ENCODE peak calls at places on chromosome 18, in five cellular contexts. One of them, this sample, is unnamed.
A peak's percentile ranks its signal among the peaks of the same experiment; 100 is the strongest.

GRCh38 chr18:43396266-43396665 is 119.0 kb upstream of the SYT4 start:
- DNase-seq in astrocyte: no peak
- DNase-seq in DND-41: no peak
- DNase-seq in fibroblast of lung: peak; percentile 9
- DNase-seq in A549: peak; percentile 5
- DNase-seq in this sample: peak; percentile 13

GRCh38 chr18:74342416-74343043 is 26.9 kb downstream of the C18orf63 start:
- DNase-seq in astrocyte: peak; percentile 39
- DNase-seq in DND-41: peak; percentile 13
- DNase-seq in fibroblast of lung: peak; percentile 51
- DNase-seq in A549: peak; percentile 69
- DNase-seq in this sample: peak; percentile 29

GRCh38 chr18:72502671-72503431 is 41.3 kb downstream of the CBLN2 start:
- DNase-seq in astrocyte: no peak
- DNase-seq in DND-41: no peak
- DNase-seq in fibroblast of lung: no peak
- DNase-seq in A549: no peak
- DNase-seq in this sample: no peak

GRCh38 chr18:13797157-13797611 is 26.8 kb upstream of the MC5R start:
- DNase-seq in astrocyte: peak; percentile 59
- DNase-seq in DND-41: no peak
- DNase-seq in fibroblast of lung: peak; percentile 70
- DNase-seq in A549: no peak
- DNase-seq in this sample: no peak

GRCh38 chr18:21803495-21803894 is 62.9 kb downstream of the MIB1 start:
- DNase-seq in astrocyte: peak; percentile 3
- DNase-seq in DND-41: no peak
- DNase-seq in fibroblast of lung: peak; percentile 8
- DNase-seq in A549: no peak
- DNase-seq in this sample: no peak

GRCh38 chr18:9095297-9096012 is 7.0 kb upstream of the NDUFV2 start:
- DNase-seq in astrocyte: peak; percentile 31
- DNase-seq in DND-41: peak; percentile 38
- DNase-seq in fibroblast of lung: peak; percentile 43
- DNase-seq in A549: peak; percentile 13
- DNase-seq in this sample: no peak

GRCh38 chr18:75090336-75090735 is 118.6 kb downstream of the PTGR3 start:
- DNase-seq in astrocyte: no peak
- DNase-seq in DND-41: no peak
- DNase-seq in fibroblast of lung: no peak
- DNase-seq in A549: no peak
- DNase-seq in this sample: no peak

GRCh38 chr18:28114472-28114871 is 62.5 kb downstream of the CDH2 start:
- DNase-seq in astrocyte: peak; percentile 86
- DNase-seq in DND-41: no peak
- DNase-seq in fibroblast of lung: peak; percentile 91
- DNase-seq in A549: peak; percentile 43
- DNase-seq in this sample: no peak

GRCh38 chr18:38459086-38459485 is 893.5 kb upstream of the CELF4 start:
- DNase-seq in astrocyte: no peak
- DNase-seq in DND-41: no peak
- DNase-seq in fibroblast of lung: no peak
- DNase-seq in A549: no peak
- DNase-seq in this sample: no peak

GRCh38 chr18:8705280-8705940 is at the start of gene MTCL1:
- DNase-seq in astrocyte: peak; percentile 19
- DNase-seq in DND-41: no peak
- DNase-seq in fibroblast of lung: peak; percentile 56
- DNase-seq in A549: peak; percentile 58
- DNase-seq in this sample: peak; percentile 39

GRCh38 chr18:9353596-9353995 is 19.0 kb downstream of the TWSG1 start:
- DNase-seq in astrocyte: no peak
- DNase-seq in DND-41: no peak
- DNase-seq in fibroblast of lung: no peak
- DNase-seq in A549: no peak
- DNase-seq in this sample: no peak

GRCh38 chr18:60196818-60197217 is 175.8 kb downstream of the MC4R start:
- DNase-seq in astrocyte: no peak
- DNase-seq in DND-41: no peak
- DNase-seq in fibroblast of lung: no peak
- DNase-seq in A549: no peak
- DNase-seq in this sample: no peak

GRCh38 chr18:23684515-23685197 is 4.6 kb upstream of the LAMA3 start:
- DNase-seq in astrocyte: peak; percentile 31
- DNase-seq in DND-41: no peak
- DNase-seq in fibroblast of lung: peak; percentile 42
- DNase-seq in A549: peak; percentile 87
- DNase-seq in this sample: no peak

GRCh38 chr18:8260319-8260718 is 348.9 kb upstream of the RAB12 start:
- DNase-seq in astrocyte: peak; percentile 18
- DNase-seq in DND-41: no peak
- DNase-seq in fibroblast of lung: peak; percentile 39
- DNase-seq in A549: no peak
- DNase-seq in this sample: no peak

GRCh38 chr18:23648930-23649622 is 13.6 kb downstream of the ANKRD29 start:
- DNase-seq in astrocyte: no peak
- DNase-seq in DND-41: no peak
- DNase-seq in fibroblast of lung: no peak
- DNase-seq in A549: no peak
- DNase-seq in this sample: no peak

GRCh38 chr18:63869851-63870250 is 17.7 kb upstream of the SERPINB2 start:
- DNase-seq in astrocyte: no peak
- DNase-seq in DND-41: no peak
- DNase-seq in fibroblast of lung: no peak
- DNase-seq in A549: no peak
- DNase-seq in this sample: no peak

GRCh38 chr18:34933880-34934689 is 107.1 kb upstream of the MAPRE2 start:
- DNase-seq in astrocyte: no peak
- DNase-seq in DND-41: no peak
- DNase-seq in fibroblast of lung: peak; percentile 26
- DNase-seq in A549: no peak
- DNase-seq in this sample: no peak

GRCh38 chr18:79321625-79322024 is 74.1 kb upstream of the NFATC1 start:
- DNase-seq in astrocyte: no peak
- DNase-seq in DND-41: no peak
- DNase-seq in fibroblast of lung: no peak
- DNase-seq in A549: no peak
- DNase-seq in this sample: no peak

GRCh38 chr18:64017870-64018269 is 48.0 kb downstream of the SERPINB8 start:
- DNase-seq in astrocyte: peak; percentile 8
- DNase-seq in DND-41: no peak
- DNase-seq in fibroblast of lung: no peak
- DNase-seq in A549: peak; percentile 20
- DNase-seq in this sample: no peak

GRCh38 chr18:56696966-56697365 is 45.8 kb downstream of the WDR7 start:
- DNase-seq in astrocyte: peak; percentile 20
- DNase-seq in DND-41: no peak
- DNase-seq in fibroblast of lung: peak; percentile 15
- DNase-seq in A549: peak; percentile 39
- DNase-seq in this sample: no peak

GRCh38 chr18:36372902-36373301 is 75.4 kb downstream of the FHOD3 start:
- DNase-seq in astrocyte: peak; percentile 99
- DNase-seq in DND-41: no peak
- DNase-seq in fibroblast of lung: peak; percentile 99
- DNase-seq in A549: no peak
- DNase-seq in this sample: no peak
- TF ChIP-seq CTCF in astrocyte: peak; percentile 12
- TF ChIP-seq CTCF in DND-41: no peak
- TF ChIP-seq CTCF in fibroblast of lung: no peak
- TF ChIP-seq CTCF in A549: no peak
- TF ChIP-seq CTCF in this sample: no peak

GRCh38 chr18:59057493-59057795 is 82.2 kb upstream of the SEC11C start:
- DNase-seq in astrocyte: no peak
- DNase-seq in DND-41: no peak
- DNase-seq in fibroblast of lung: no peak
- DNase-seq in A549: no peak
- DNase-seq in this sample: no peak
- TF ChIP-seq CTCF in astrocyte: no peak
- TF ChIP-seq CTCF in DND-41: no peak
- TF ChIP-seq CTCF in fibroblast of lung: no peak
- TF ChIP-seq CTCF in A549: no peak
- TF ChIP-seq CTCF in this sample: no peak

GRCh38 chr18:67140495-67140894 is 376.0 kb downstream of the DSEL start:
- DNase-seq in astrocyte: no peak
- DNase-seq in DND-41: no peak
- DNase-seq in fibroblast of lung: no peak
- DNase-seq in A549: no peak
- DNase-seq in this sample: no peak

GRCh38 chr18:67135981-67136380 is 380.5 kb downstream of the DSEL start:
- DNase-seq in astrocyte: no peak
- DNase-seq in DND-41: no peak
- DNase-seq in fibroblast of lung: no peak
- DNase-seq in A549: no peak
- DNase-seq in this sample: no peak

GRCh38 chr18:67144342-67144741 is 372.2 kb downstream of the DSEL start:
- DNase-seq in astrocyte: no peak
- DNase-seq in DND-41: no peak
- DNase-seq in fibroblast of lung: no peak
- DNase-seq in A549: no peak
- DNase-seq in this sample: no peak

GRCh38 chr18:67142604-67143003 is 373.9 kb downstream of the DSEL start:
- DNase-seq in astrocyte: no peak
- DNase-seq in DND-41: no peak
- DNase-seq in fibroblast of lung: no peak
- DNase-seq in A549: no peak
- DNase-seq in this sample: no peak

GRCh38 chr18:67139899-67140298 is 376.6 kb downstream of the DSEL start:
- DNase-seq in astrocyte: no peak
- DNase-seq in DND-41: no peak
- DNase-seq in fibroblast of lung: no peak
- DNase-seq in A549: no peak
- DNase-seq in this sample: no peak
- TF ChIP-seq CTCF in astrocyte: no peak
- TF ChIP-seq CTCF in DND-41: no peak
- TF ChIP-seq CTCF in fibroblast of lung: no peak
- TF ChIP-seq CTCF in A549: no peak
- TF ChIP-seq CTCF in this sample: no peak

GRCh38 chr18:62131305-62131909 is 55.4 kb downstream of the PIGN start:
- DNase-seq in astrocyte: peak; percentile 28
- DNase-seq in DND-41: peak; percentile 64
- DNase-seq in fibroblast of lung: peak; percentile 45
- DNase-seq in A549: peak; percentile 50
- DNase-seq in this sample: peak; percentile 67
- TF ChIP-seq CTCF in astrocyte: peak; percentile 97
- TF ChIP-seq CTCF in DND-41: peak; percentile 94
- TF ChIP-seq CTCF in fibroblast of lung: peak; percentile 94
- TF ChIP-seq CTCF in A549: peak; percentile 82
- TF ChIP-seq CTCF in this sample: peak; percentile 90

DNA sequence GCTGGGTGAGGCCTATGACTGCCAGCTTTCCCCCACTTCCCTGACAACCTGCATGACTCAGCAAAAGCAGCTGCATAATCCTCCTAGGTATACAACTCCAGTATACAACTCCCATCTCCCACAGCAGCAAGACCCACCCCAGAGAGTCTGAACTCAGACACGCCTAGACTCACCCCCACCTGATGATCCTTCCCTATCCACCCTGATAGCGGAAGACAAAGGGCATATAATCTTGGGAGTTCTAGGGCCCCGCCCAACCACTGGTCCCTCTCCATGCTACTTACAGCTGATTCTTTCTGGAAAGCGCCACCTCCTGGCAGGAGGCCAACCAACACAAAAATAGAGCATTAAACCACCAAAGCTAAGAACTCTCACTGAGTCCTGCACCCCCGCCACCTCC is 296.5 kb downstream of the DCC start:
- DNase-seq in astrocyte: no peak
- DNase-seq in DND-41: no peak
- DNase-seq in fibroblast of lung: no peak
- DNase-seq in A549: peak; percentile 5
- DNase-seq in this sample: no peak
- TF ChIP-seq CTCF in astrocyte: no peak
- TF ChIP-seq CTCF in DND-41: no peak
- TF ChIP-seq CTCF in fibroblast of lung: no peak
- TF ChIP-seq CTCF in A549: no peak
- TF ChIP-seq CTCF in this sample: no peak

GRCh38 chr18:3052411-3052758 is 39.4 kb upstream of the LPIN2 start:
- DNase-seq in astrocyte: no peak
- DNase-seq in DND-41: no peak
- DNase-seq in fibroblast of lung: no peak
- DNase-seq in A549: no peak
- DNase-seq in this sample: no peak
- TF ChIP-seq CTCF in astrocyte: no peak
- TF ChIP-seq CTCF in DND-41: no peak
- TF ChIP-seq CTCF in fibroblast of lung: no peak
- TF ChIP-seq CTCF in A549: no peak
- TF ChIP-seq CTCF in this sample: no peak

DNA sequence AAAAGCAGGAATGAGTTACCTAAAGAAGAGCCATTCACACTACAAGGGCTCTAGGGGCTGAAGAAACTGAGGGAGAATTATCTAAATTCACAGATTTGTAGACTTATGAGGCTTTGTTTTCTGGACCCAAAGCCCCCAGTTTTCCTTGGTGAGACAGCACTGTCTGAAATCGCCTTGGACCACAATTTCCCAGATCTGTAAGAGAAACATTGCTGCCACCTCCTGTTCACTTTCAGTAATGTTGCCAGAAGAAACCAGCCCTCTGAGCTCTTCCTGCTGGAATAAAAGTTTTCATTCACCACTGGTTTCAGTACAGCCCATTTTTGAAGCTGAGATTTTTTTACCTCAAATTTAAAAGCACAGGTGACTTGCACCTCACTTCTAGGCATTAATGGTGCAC is 169.2 kb downstream of the CDH20 start:
- DNase-seq in astrocyte: peak; percentile 33
- DNase-seq in DND-41: peak; percentile 40
- DNase-seq in fibroblast of lung: peak; percentile 43
- DNase-seq in A549: peak; percentile 38
- DNase-seq in this sample: peak; percentile 68
- TF ChIP-seq CTCF in astrocyte: peak; percentile 79
- TF ChIP-seq CTCF in DND-41: peak; percentile 77
- TF ChIP-seq CTCF in fibroblast of lung: peak; percentile 73
- TF ChIP-seq CTCF in A549: peak; percentile 54
- TF ChIP-seq CTCF in this sample: peak; percentile 69